ENCODE peak calls at places on chromosomes 7 and 10, in four cellular contexts. J, B, S and P are unnamed samples.

GRCh38 chr7:105046414-105046813 is 32.4 kb downstream of the KMT2E start:
- DNase-seq in B (no peak), J (no peak), S (no peak), P (no peak)

GRCh38 chr7:114921636-114922150 is at the start of gene MDFIC:
- DNase-seq in J (no peak), S (peak; percentile 21), B (no peak), P (no peak)

GRCh38 chr10:95457319-95457886 is 103.8 kb downstream of the SORBS1 start:
- DNase-seq in B (no peak), S (no peak), J (no peak), P (no peak)

GRCh38 chr10:18140149-18140956 is at the start of gene CACNB2:
- DNase-seq in S (peak; percentile 86), B (no peak), J (no peak), P (peak; percentile 58)

GRCh38 chr10:43259248-43259980 is 7.5 kb downstream of the RASGEF1A start:
- DNase-seq in S (peak; percentile 25), J (no peak), B (no peak), P (no peak)

GRCh38 chr7:106285801-106286492 is 1.2 kb upstream of the NAMPT start:
- DNase-seq in S (no peak), B (no peak), J (no peak), P (no peak)

GRCh38 chr10:1939016-1939415 is 201.7 kb upstream of the ADARB2 start:
- DNase-seq in B (no peak), S (no peak), J (no peak), P (no peak)

GRCh38 chr7:13262929-13263530 is 575.6 kb downstream of the ARL4A start:
- DNase-seq in S (peak; percentile 5), B (no peak), J (peak; percentile 26), P (peak; percentile 73)

GRCh38 chr10:22552888-22553378 is 161.4 kb downstream of the PIP4K2A start:
- DNase-seq in J (no peak), S (no peak), B (no peak), P (no peak)

GRCh38 chr7:27840314-27840713 is 100.4 kb downstream of the TAX1BP1 start:
- DNase-seq in S (peak; percentile 27), J (no peak), B (no peak), P (no peak)

GRCh38 chr10:32981760-32982159 is 23.7 kb upstream of the ITGB1 start:
- DNase-seq in J (no peak), B (no peak), S (no peak), P (no peak)

GRCh38 chr10:71062156-71062555 is 150.2 kb upstream of the UNC5B start:
- DNase-seq in S (no peak), J (no peak), B (no peak), P (no peak)

GRCh38 chr7:68694656-68695055 is 903.6 kb upstream of the AUTS2 start:
- DNase-seq in B (no peak), J (no peak), S (no peak), P (no peak)

GRCh38 chr10:58435297-58435696 is 50.1 kb downstream of the TFAM start:
- DNase-seq in J (peak; percentile 88), B (no peak), S (no peak), P (peak; percentile 38)
- TF ChIP-seq JUND in J (peak; percentile 85), B (no peak), S (peak; percentile 81), P (no peak)

GRCh38 chr7:38382627-38383026 is 109.2 kb upstream of the TARP start:
- DNase-seq in S (no peak), J (no peak), B (no peak), P (no peak)
- TF ChIP-seq JUND in S (no peak), J (no peak), B (no peak), P (no peak)

GRCh38 chr10:16105082-16105481 is 244.8 kb upstream of the MINDY3 start:
- DNase-seq in S (no peak), B (no peak), J (no peak), P (no peak)
- TF ChIP-seq JUND in S (no peak), B (no peak), J (no peak), P (no peak)

GRCh38 chr10:24952701-24953349 is 419 bp upstream of the PRTFDC1 start:
- DNase-seq in S (peak; percentile 87), J (no peak), B (no peak), P (peak; percentile 38)

GRCh38 chr10:24951201-24952145 is 933 bp downstream of the PRTFDC1 start:
- DNase-seq in J (no peak), S (peak; percentile 33), B (peak; percentile 56), P (no peak)

GRCh38 chr10:24950439-24950838 is 2.0 kb downstream of the PRTFDC1 start:
- DNase-seq in J (no peak), B (no peak), S (no peak), P (no peak)

GRCh38 chr10:24953350-24954074 is 1.1 kb upstream of the PRTFDC1 start:
- DNase-seq in J (no peak), S (no peak), B (no peak), P (peak; percentile 11)

GRCh38 chr10:24952146-24952700 is at the start of gene PRTFDC1:
- DNase-seq in B (no peak), S (no peak), J (no peak), P (peak; percentile 19)
- TF ChIP-seq JUND in B (no peak), S (no peak), J (no peak), P (no peak)

GRCh38 chr10:59337254-59337653 is 25.1 kb downstream of the FAM13C start:
- DNase-seq in S (no peak), B (no peak), J (no peak), P (peak; percentile 42)
- TF ChIP-seq JUND in S (peak; percentile 2), B (no peak), J (no peak), P (no peak)

GRCh38 chr7:98703916-98704315 is 86.8 kb downstream of the NPTX2 start:
- DNase-seq in J (no peak), B (no peak), S (no peak), P (no peak)

GRCh38 chr7:98700533-98700932 is 83.4 kb downstream of the NPTX2 start:
- DNase-seq in S (no peak), B (no peak), J (no peak), P (no peak)

GRCh38 chr7:98701372-98701771 is 84.3 kb downstream of the NPTX2 start:
- DNase-seq in J (no peak), S (no peak), B (no peak), P (no peak)

GRCh38 chr7:98705620-98706019 is 88.5 kb downstream of the NPTX2 start:
- DNase-seq in J (no peak), B (no peak), S (no peak), P (no peak)

DNA sequence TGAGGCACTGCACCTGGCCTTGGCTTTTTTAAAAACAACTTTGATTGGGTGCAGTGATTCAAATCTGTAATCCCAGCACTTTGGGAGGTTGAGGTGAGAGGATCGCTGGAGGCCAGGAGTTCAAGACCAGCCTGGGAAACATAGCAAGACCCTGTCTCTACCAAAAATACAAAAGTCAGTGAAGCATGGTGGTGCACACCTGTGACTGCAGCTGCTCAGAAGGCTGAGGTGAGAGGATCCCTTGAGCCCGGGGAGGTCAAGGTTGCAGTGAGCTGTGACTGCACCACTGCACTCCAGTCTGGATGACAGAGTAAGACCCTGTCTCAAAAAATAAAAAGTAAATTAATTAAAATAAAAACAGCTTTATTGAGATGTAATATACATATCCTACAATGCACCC is 84.9 kb downstream of the NPTX2 start:
- DNase-seq in S (no peak), B (no peak), J (no peak), P (no peak)
- TF ChIP-seq JUND in S (no peak), B (no peak), J (no peak), P (no peak)

DNA sequence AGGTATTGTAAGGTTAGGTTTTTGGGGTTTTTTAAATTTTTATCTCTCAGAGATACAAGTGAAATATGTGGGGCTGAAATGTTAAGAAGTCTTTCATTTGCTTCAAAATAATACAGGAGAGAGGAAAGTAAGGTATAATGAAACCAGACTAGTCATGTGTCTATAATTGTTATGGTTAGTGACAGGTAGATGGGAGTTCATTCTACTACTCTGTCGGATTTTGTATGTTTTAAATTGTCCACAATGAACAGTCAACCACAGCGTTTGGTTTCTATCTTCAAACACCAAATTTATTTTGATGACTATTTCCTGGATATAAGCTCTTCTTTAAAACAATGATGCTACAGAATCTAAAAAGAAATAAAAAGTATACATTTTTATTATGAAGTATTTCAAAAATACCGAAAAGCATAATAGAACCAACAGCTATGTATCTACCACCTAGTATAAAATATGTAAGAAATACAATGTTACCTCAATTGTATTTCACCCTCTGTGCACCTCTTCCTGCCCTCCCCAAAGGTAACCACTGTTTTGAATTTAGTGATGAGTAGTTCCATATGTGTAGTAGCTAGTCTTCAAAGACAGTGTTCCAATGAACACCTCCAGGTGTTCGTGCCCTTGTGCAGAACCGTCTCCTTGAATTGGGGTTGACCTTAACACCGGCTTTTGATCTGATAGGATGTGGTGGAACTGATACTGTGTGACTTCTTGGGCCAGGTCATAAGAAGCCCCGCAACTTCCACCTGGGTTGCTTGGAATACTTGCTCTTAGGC is 74.8 kb upstream of the CDK1 start:
- DNase-seq in S (no peak), J (no peak), B (no peak), P (no peak)
- TF ChIP-seq JUND in S (no peak), J (no peak), B (no peak), P (no peak)

GRCh38 chr7:43938892-43939482 is 12.8 kb downstream of the UBE2D4 start:
- DNase-seq in B (no peak), S (no peak), J (no peak), P (no peak)

GRCh38 chr7:43937444-43937843 is 11.2 kb downstream of the UBE2D4 start:
- DNase-seq in B (no peak), S (peak; percentile 78), J (no peak), P (no peak)

GRCh38 chr7:43929529-43930457 is 3.6 kb downstream of the UBE2D4 start:
- DNase-seq in B (no peak), J (no peak), S (peak; percentile 67), P (no peak)

GRCh38 chr7:43933902-43934560 is 7.8 kb downstream of the UBE2D4 start:
- DNase-seq in S (no peak), J (no peak), B (no peak), P (no peak)
- TF ChIP-seq JUND in S (no peak), J (no peak), B (no peak), P (no peak)

DNA sequence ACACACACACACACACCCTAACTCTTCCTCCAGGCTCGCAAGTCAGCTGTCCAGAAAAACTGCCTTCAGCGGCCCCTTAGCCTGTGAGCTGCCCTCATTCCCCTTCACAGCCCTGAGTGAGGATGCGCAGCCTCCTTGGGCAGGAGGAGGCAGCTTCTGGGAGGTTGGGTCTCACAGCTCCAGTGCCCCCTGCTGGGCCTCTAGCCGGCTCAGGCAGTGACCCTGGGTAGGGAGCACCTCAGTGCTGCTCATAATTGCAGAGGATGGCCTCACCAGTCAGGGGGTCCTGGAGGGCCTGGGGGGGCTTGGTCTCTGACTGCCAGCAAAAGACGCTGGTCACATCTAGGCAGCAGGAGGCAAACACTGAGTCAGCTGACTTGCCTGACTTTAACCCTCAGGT is 43.7 kb downstream of the ZNF273 start:
- DNase-seq in S (peak; percentile 87), J (no peak), B (no peak), P (no peak)
- TF ChIP-seq JUND in S (no peak), J (no peak), B (no peak), P (no peak)